ENCODE peak calls at places on chromosomes 6 and 20, in four cellular contexts. Z is ascending aorta, I is adrenal gland, U is fibroblast of lung. M is an unnamed sample.

GRCh38 chr6:30219244-30219643 is 6.0 kb upstream of the TRIM26 start:
- DNase-seq in Z (no peak), I (peak), U (peak), M (peak)

GRCh38 chr6:106118835-106119443 is 32.8 kb downstream of the PRDM1 start:
- DNase-seq in Z (no peak), I (no peak), U (no peak), M (no peak)

GRCh38 chr6:16964553-16965499 is 137.0 kb upstream of the STMND1 start:
- DNase-seq in Z (peak), I (peak), U (peak), M (peak)

GRCh38 chr6:16355699-16356481 is 117.5 kb downstream of the GMPR start:
- DNase-seq in Z (peak), I (no peak), U (peak), M (no peak)

GRCh38 chr6:11810039-11810541 is 31.5 kb upstream of the ADTRP start:
- DNase-seq in Z (peak), I (peak), U (peak), M (peak)

GRCh38 chr6:56772737-56773184 is 130.1 kb upstream of the DST start:
- DNase-seq in Z (peak), I (peak), U (peak), M (peak)

GRCh38 chr6:98880486-98880885 is 46.1 kb downstream of the POU3F2 start:
- DNase-seq in Z (no peak), I (no peak), U (no peak), M (no peak)

GRCh38 chr6:32867559-32868256 is 13.7 kb downstream of the PSMB9 start:
- DNase-seq in Z (no peak), I (no peak), U (no peak), M (no peak)

GRCh38 chr6:43054206-43054943 is 724 bp upstream of the CUL7 start:
- DNase-seq in Z (no peak), I (no peak), U (no peak), M (no peak)

GRCh38 chr20:760751-761417 is 7.4 kb downstream of the SLC52A3 start:
- DNase-seq in Z (no peak), I (no peak), U (no peak), M (no peak)

GRCh38 chr20:63534427-63534830 is 2.7 kb downstream of the PTK6 start:
- DNase-seq in Z (no peak), I (no peak), U (no peak), M (no peak)

GRCh38 chr6:158808918-158809678 is 10.1 kb downstream of the EZR start:
- DNase-seq in Z (no peak), I (peak), U (peak), M (no peak)

GRCh38 chr20:13739726-13740649 is 44.7 kb downstream of the ESF1 start:
- DNase-seq in Z (peak), I (no peak), U (no peak), M (no peak)

GRCh38 chr6:15457121-15457646 is 205.6 kb downstream of the DTNBP1 start:
- DNase-seq in Z (no peak), I (no peak), U (no peak), M (no peak)

GRCh38 chr20:56628873-56629463 is at the start of gene TFAP2C:
- DNase-seq in Z (no peak), I (peak), U (no peak), M (peak)

GRCh38 chr6:167151648-167152047 is 6.1 kb downstream of the GPR31 start:
- DNase-seq in Z (no peak), I (no peak), U (no peak), M (no peak)

GRCh38 chr6:33744895-33745546 is 1.7 kb downstream of the IP6K3 start:
- DNase-seq in Z (no peak), I (no peak), U (no peak), M (no peak)

GRCh38 chr6:133340557-133340956 is 99.4 kb downstream of the EYA4 start:
- DNase-seq in Z (no peak), I (no peak), U (peak), M (no peak)

GRCh38 chr6:138953451-138953850 is 34.6 kb downstream of the REPS1 start:
- DNase-seq in Z (no peak), I (no peak), U (no peak), M (no peak)

GRCh38 chr6:29702519-29703103 is 20.6 kb upstream of the HLA-F start:
- DNase-seq in Z (no peak), I (no peak), U (no peak), M (no peak)

GRCh38 chr6:156701961-156702360 is 75.2 kb upstream of the ARID1B start:
- DNase-seq in Z (no peak), I (no peak), U (no peak), M (no peak)

M was measured in mucosa of gallbladder.